ENCODE peak calls at places on chromosomes 4 and X, in eight cellular contexts. I is endodermal cell, P is AG04450, U is mesendoderm, Z is esophagus squamous epithelium, C is SK-N-SH, H is GM23338, R is pancreas. A is an unnamed sample.

GRCh38 chrX:119753639-119754257 is 4.6 kb upstream of the SOWAHD start:
- DNase-seq in I (peak; percentile 61), P (no peak), U (peak; percentile 67), Z (no peak), C (peak; percentile 57), H (peak; percentile 76), R (no peak), A (peak; percentile 47)

GRCh38 chr4:84091266-84091665 is 407.8 kb downstream of the NKX6-1 start:
- DNase-seq in I (no peak), P (no peak), U (no peak), Z (no peak), C (no peak), H (no peak), R (no peak), A (no peak)

GRCh38 chr4:99859618-99860017 is 34.6 kb downstream of the LAMTOR3 start:
- DNase-seq in I (no peak), P (no peak), U (no peak), Z (no peak), C (no peak), H (no peak), R (no peak), A (no peak)

GRCh38 chr4:169282429-169283113 is 11.8 kb upstream of the SH3RF1 start:
- DNase-seq in I (no peak), P (no peak), U (no peak), Z (no peak), C (no peak), H (no peak), R (no peak), A (no peak)

GRCh38 chr4:153929651-153930050 is 140.8 kb upstream of the SFRP2 start:
- DNase-seq in I (no peak), P (no peak), U (no peak), Z (no peak), C (no peak), H (no peak), R (no peak), A (no peak)

GRCh38 chrX:129568349-129568748 is 28.3 kb downstream of the OCRL start:
- DNase-seq in I (no peak), P (no peak), U (no peak), Z (no peak), C (no peak), H (no peak), R (no peak), A (no peak)

GRCh38 chrX:10744011-10744410 is 123.6 kb upstream of the MID1 start:
- DNase-seq in I (no peak), P (no peak), U (peak; percentile 90), Z (no peak), C (peak; percentile 17), H (no peak), R (no peak), A (no peak)

GRCh38 chrX:111254896-111255693 is 15.2 kb downstream of the CAPN6 start:
- DNase-seq in I (no peak), P (no peak), U (peak; percentile 85), Z (no peak), C (no peak), H (peak; percentile 32), R (no peak), A (no peak)

GRCh38 chr4:69321153-69321729 is 41.0 kb downstream of the UGT2B28 start:
- DNase-seq in I (no peak), P (no peak), U (no peak), Z (no peak), C (no peak), H (no peak), R (peak; percentile 55), A (no peak)

GRCh38 chr4:24595662-24596061 is 11.3 kb upstream of the DHX15 start:
- DNase-seq in I (no peak), P (no peak), U (no peak), Z (no peak), C (no peak), H (no peak), R (no peak), A (no peak)

GRCh38 chrX:133654801-133655200 is 239.5 kb upstream of the GPC4 start:
- DNase-seq in I (no peak), P (no peak), U (no peak), Z (no peak), C (no peak), H (no peak), R (no peak), A (no peak)

GRCh38 chrX:38375888-38376287 is 23.5 kb downstream of the OTC start:
- DNase-seq in I (peak; percentile 42), P (no peak), U (peak; percentile 29), Z (no peak), C (peak; percentile 14), H (peak; percentile 60), R (no peak), A (no peak)

GRCh38 chr4:112321768-112322684 is 24.9 kb downstream of the ALPK1 start:
- DNase-seq in I (peak; percentile 88), P (no peak), U (peak; percentile 71), Z (peak; percentile 3), C (peak; percentile 44), H (peak; percentile 86), R (peak; percentile 25), A (peak; percentile 74)

GRCh38 chr4:121740796-121741409 is 24.1 kb downstream of the SMIM43 start:
- DNase-seq in I (peak; percentile 63), P (no peak), U (peak; percentile 42), Z (no peak), C (no peak), H (peak; percentile 67), R (no peak), A (no peak)

GRCh38 chrX:71475906-71476305 is 57.0 kb upstream of the OGT start:
- DNase-seq in I (no peak), P (no peak), U (peak; percentile 21), Z (no peak), C (no peak), H (no peak), R (no peak), A (no peak)

GRCh38 chr4:7983296-7983695 is 43.6 kb upstream of the AFAP1 start:
- DNase-seq in I (no peak), P (no peak), U (no peak), Z (no peak), C (no peak), H (no peak), R (no peak), A (peak; percentile 78)

DNA sequence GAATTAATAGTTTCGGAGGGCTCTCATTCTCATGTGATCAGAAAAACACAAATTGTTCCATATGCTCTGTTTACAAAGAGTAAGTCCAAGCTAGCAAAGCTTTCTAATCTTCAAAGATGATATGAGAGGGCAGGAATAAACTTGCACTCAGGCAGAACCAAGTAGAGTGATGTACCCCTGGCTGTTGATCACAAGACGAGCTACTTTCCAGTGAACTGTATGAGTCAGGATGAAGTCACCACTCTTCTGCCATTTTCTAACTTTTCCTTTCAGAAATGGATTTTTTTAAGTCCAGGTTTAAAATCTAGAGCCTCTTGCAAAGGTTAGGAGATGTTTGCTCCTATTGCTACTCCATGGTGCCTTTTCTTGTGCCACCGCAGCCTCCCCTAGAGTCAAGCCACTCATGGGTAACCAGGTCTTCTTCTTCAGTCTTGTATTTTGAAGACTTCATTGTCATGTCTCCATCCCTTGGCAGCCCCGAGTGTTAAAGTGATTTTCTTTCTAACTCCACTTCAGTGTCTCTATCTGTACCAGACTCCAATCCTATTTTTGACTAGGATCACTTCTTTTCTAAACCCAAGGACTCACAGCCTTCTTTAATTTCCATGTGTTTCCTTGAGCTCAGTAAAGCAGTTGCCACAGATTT is 171.9 kb upstream of the GALNT7 start:
- DNase-seq in I (no peak), P (no peak), U (no peak), Z (no peak), C (no peak), H (no peak), R (no peak), A (no peak)
- H3K27ac ChIP-seq in I (no peak overlapping the region), P (peak overlapping the region; percentile 78), U (no peak overlapping the region), Z (peak overlapping the region; percentile 71), C (peak overlapping the region; percentile 82), H (no peak overlapping the region), R (no peak overlapping the region), A (no peak overlapping the region)

GRCh38 chr4:185142911-185143595 is at the start of gene SLC25A4:
- DNase-seq in I (peak; percentile 95), P (peak; percentile 32), U (peak; percentile 91), Z (peak; percentile 34), C (peak; percentile 99), H (peak; percentile 91), R (peak; percentile 89), A (peak; percentile 84)

GRCh38 chr4:185144601-185145240 is 1.7 kb downstream of the SLC25A4 start:
- DNase-seq in I (no peak), P (no peak), U (no peak), Z (no peak), C (no peak), H (no peak), R (no peak), A (no peak)

GRCh38 chr4:185141777-185142176 is 1.3 kb upstream of the SLC25A4 start:
- DNase-seq in I (no peak), P (no peak), U (no peak), Z (no peak), C (no peak), H (no peak), R (no peak), A (no peak)

GRCh38 chr4:185143596-185143969 is 517 bp downstream of the SLC25A4 start:
- DNase-seq in I (no peak), P (no peak), U (no peak), Z (no peak), C (peak; percentile 65), H (no peak), R (peak; percentile 41), A (peak; percentile 49)

DNA sequence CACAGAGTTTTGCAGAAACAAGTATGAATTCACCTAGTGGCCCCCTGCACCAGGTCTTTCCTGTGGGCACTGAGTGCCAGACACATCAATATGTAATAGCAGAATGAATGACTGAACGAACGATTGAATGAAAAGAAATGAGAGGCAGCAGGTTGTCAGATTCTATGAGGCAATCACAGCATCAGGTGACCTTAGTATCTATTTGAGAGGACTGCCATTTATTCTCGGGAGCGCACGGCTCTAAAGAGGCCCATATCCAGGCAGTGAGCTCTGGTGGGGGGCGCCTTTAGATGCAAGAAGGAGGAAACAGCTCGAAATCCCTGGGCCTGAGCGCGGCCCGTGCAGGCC is 529 bp upstream of the SLC25A4 start:
- DNase-seq in I (no peak), P (no peak), U (no peak), Z (no peak), C (no peak), H (no peak), R (no peak), A (no peak)
- H3K27ac ChIP-seq in I (no peak overlapping the region), P (no peak overlapping the region), U (no peak overlapping the region), Z (peak overlapping the region; percentile 92), C (no peak overlapping the region), H (peak overlapping the region; percentile 72), R (peak overlapping the region; percentile 79), A (peak overlapping the region; percentile 76)

GRCh38 chrX:79367907-79368306 is 773 bp upstream of the ITM2A start:
- DNase-seq in I (no peak), P (no peak), U (peak; percentile 59), Z (no peak), C (no peak), H (peak; percentile 9), R (no peak), A (no peak)
- H3K27ac ChIP-seq in I (no peak overlapping the region), P (no peak overlapping the region), U (no peak overlapping the region), Z (peak overlapping the region; percentile 80), C (no peak overlapping the region), H (peak overlapping the region; percentile 92), R (no peak overlapping the region), A (no peak overlapping the region)

DNA sequence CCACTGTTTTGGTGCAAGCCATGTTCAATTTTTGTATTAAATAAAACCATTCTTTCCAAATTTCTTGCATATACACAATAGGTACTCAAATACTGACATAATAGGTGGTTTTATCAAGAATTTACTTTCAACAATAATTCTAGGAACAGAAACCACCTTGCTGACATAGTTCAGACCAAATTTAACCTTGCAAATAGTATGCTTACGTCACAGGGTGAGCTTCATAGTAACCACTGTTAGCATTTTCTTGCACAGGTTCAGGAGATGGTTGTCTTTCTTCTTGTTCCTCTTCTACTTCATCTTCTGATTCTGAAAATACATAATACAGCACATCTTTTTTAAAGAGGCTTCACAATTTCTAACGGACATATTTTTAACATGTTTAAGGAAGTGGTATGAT is 17.6 kb downstream of the G3BP2 start:
- DNase-seq in I (no peak), P (no peak), U (no peak), Z (no peak), C (no peak), H (no peak), R (no peak), A (no peak)
- H3K27ac ChIP-seq in I (no peak overlapping the region), P (no peak overlapping the region), U (no peak overlapping the region), Z (no peak overlapping the region), C (no peak overlapping the region), H (peak overlapping the region; percentile 35), R (no peak overlapping the region), A (no peak overlapping the region)